ENCODE peak calls at places on chromosomes 11 and 22, in four cellular contexts. H, S, M and L are unnamed samples. For H3K4me1, the result is how much of the 10 kb centered on the place peaks cover.

GRCh38 chr11:12862761-12863469 is 146.2 kb upstream of the RASSF10 start:
- DNase-seq in H (no peak), S (no peak), M (no peak), L (peak)

GRCh38 chr11:113877673-113878060 is 2.3 kb upstream of the USP28 start:
- DNase-seq in H (no peak), S (no peak), M (no peak), L (no peak)

GRCh38 chr11:57413681-57414080 is 13.2 kb downstream of the SLC43A3 start:
- DNase-seq in S (no peak), H (no peak), M (no peak), L (no peak)

GRCh38 chr11:27255447-27255828 is 107.6 kb downstream of the CCDC34 start:
- DNase-seq in M (no peak), H (no peak), S (no peak), L (no peak)

GRCh38 chr11:63242089-63242762 is 1.2 kb downstream of the SLC22A25 start:
- DNase-seq in M (no peak), H (no peak), S (no peak), L (no peak)

GRCh38 chr22:25878933-25879332 is 136.9 kb downstream of the MYO18B start:
- DNase-seq in M (no peak), S (no peak), H (no peak), L (no peak)

GRCh38 chr22:39518996-39519680 is 1.2 kb upstream of the ATF4 start:
- DNase-seq in S (no peak), H (no peak), M (no peak), L (no peak)

GRCh38 chr11:66859686-66860448 is 3.0 kb downstream of the LRFN4 start:
- DNase-seq in S (no peak), H (no peak), M (peak), L (no peak)

GRCh38 chr22:26226538-26227297 is 57.5 kb downstream of the SEZ6L start:
- DNase-seq in H (no peak), S (no peak), M (no peak), L (no peak)

GRCh38 chr22:46737105-46737975 is 712 bp downstream of the CERK start:
- DNase-seq in M (no peak), H (no peak), S (peak), L (no peak)

GRCh38 chr11:68997995-68998348 is 15.1 kb downstream of the MRGPRF start:
- DNase-seq in S (no peak), H (no peak), M (no peak), L (no peak)

GRCh38 chr11:43515090-43515489 is 156.4 kb downstream of the TTC17 start:
- DNase-seq in M (no peak), S (no peak), H (no peak), L (no peak)

GRCh38 chr11:57903441-57904123 is 120.1 kb upstream of the OR9Q1 start:
- DNase-seq in S (no peak), H (peak), M (no peak), L (peak)

GRCh38 chr11:65205602-65205967 is 23.9 kb downstream of the CAPN1 start:
- DNase-seq in M (no peak), S (no peak), H (peak), L (no peak)

GRCh38 chr22:22067192-22067591 is 84.6 kb upstream of the TOP3B start:
- DNase-seq in H (no peak), M (no peak), S (no peak), L (no peak)

GRCh38 chr11:118176400-118177134 is at the start of gene SCN2B:
- DNase-seq in S (no peak), H (no peak), M (no peak), L (no peak)
- TF ChIP-seq CTCF in S (no peak), H (no peak), M (no peak), L (no peak)

GRCh38 chr22:24503137-24503850 is 8.2 kb downstream of the UPB1 start:
- DNase-seq in H (peak), M (peak), S (peak), L (peak)

GRCh38 chr22:24506802-24507438 is 11.8 kb downstream of the UPB1 start:
- DNase-seq in H (no peak), S (no peak), M (no peak), L (no peak)

GRCh38 chr22:24507742-24508141 is 12.6 kb downstream of the UPB1 start:
- DNase-seq in S (no peak), H (no peak), M (no peak), L (no peak)

GRCh38 chr22:24503851-24504170 is 8.7 kb downstream of the UPB1 start:
- DNase-seq in M (no peak), H (peak), S (no peak), L (no peak)

GRCh38 chr22:24505337-24505736 is 10.2 kb downstream of the UPB1 start:
- DNase-seq in M (no peak), H (peak), S (no peak), L (no peak)
- H3K4me1 ChIP-seq in M (under half), H (under half), S (under half), L (under half)

GRCh38 chr11:101848262-101848661 is 66.5 kb upstream of the CEP126 start:
- DNase-seq in S (no peak), M (no peak), H (no peak), L (no peak)
- TF ChIP-seq CTCF in S (peak), M (peak), H (peak), L (peak)

GRCh38 chr11:61685611-61685955 is 5.4 kb downstream of the DAGLA start:
- DNase-seq in H (no peak), S (no peak), M (no peak), L (no peak)

GRCh38 chr11:61684870-61685610 is 4.8 kb downstream of the DAGLA start:
- DNase-seq in H (no peak), S (no peak), M (no peak), L (no peak)

GRCh38 chr11:61688368-61689163 is 8.4 kb downstream of the DAGLA start:
- DNase-seq in H (peak), M (peak), S (peak), L (peak)

GRCh38 chr11:61687420-61687819 is 7.2 kb downstream of the DAGLA start:
- DNase-seq in M (no peak), H (no peak), S (no peak), L (no peak)

GRCh38 chr11:61686469-61686868 is 6.3 kb downstream of the DAGLA start:
- DNase-seq in H (no peak), S (no peak), M (no peak), L (no peak)
- H3K4me1 ChIP-seq in H (under half), S (under half), M (under half), L (under half)

GRCh38 chr11:93577291-93577690 is 34.1 kb upstream of the SMCO4 start:
- DNase-seq in H (no peak), S (no peak), M (no peak), L (no peak)
- TF ChIP-seq CTCF in H (no peak), S (no peak), M (no peak), L (no peak)

GRCh38 chr22:24427500-24428164 is at the start of gene ADORA2A:
- DNase-seq in M (peak), H (peak), S (no peak), L (no peak)
- H3K4me1 ChIP-seq in M (under half), H (under half), S (under half), L (half or more)

DNA sequence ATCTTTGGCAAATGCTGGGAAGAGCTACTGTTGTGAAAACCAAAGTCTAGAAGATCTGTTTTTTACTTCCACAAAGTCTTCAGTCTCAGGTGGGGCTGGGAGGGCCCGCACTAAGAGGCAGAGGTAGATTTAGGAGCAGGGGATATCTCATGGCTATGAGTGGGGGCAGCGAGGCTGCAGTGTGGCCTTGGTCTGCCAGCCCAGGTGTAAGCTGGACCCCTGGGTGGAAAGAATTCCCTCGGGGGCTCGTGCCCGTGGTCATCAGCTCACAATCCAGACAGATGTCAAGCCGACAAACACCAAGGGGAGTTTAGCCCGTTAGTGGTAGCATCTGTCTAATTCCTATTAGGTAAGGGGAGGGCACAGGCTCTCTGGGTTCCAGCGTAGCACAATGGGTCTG is 9.0 kb downstream of the PKNOX2 start:
- DNase-seq in S (no peak), M (no peak), H (no peak), L (no peak)
- TF ChIP-seq CTCF in S (no peak), M (no peak), H (no peak), L (no peak)

GRCh38 chr11:14308114-14308896 is 50.7 kb downstream of the RRAS2 start:
- DNase-seq in S (no peak), M (no peak), H (no peak), L (no peak)

GRCh38 chr11:14305649-14306048 is 53.3 kb downstream of the RRAS2 start:
- DNase-seq in H (no peak), S (no peak), M (no peak), L (no peak)

GRCh38 chr11:14300661-14301304 is 58.2 kb downstream of the RRAS2 start:
- DNase-seq in H (peak), S (peak), M (peak), L (no peak)

GRCh38 chr11:14306481-14306880 is 52.5 kb downstream of the RRAS2 start:
- DNase-seq in M (no peak), H (no peak), S (no peak), L (no peak)

DNA sequence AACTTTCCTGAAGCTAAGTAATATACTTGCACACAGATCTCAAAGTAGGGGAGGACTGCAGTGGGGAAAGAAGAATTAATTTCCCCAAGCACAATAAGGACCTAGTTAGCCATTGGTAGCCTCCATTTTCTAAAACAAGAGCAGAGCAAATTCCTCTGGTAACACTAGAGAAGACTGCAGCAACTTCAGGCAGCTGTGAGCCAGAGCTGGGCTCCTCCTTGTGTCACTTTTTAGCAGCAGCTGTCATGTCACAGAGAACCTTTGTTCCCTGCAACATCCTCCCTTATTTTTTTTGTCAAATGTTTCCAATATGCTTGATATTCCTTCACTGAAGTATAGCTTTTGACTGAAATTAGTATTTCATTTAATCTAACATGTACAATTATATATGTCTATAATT is 54.4 kb downstream of the RRAS2 start:
- DNase-seq in M (no peak), H (no peak), S (no peak), L (no peak)
- H3K4me1 ChIP-seq in M (under half), H (under half), S (under half), L (under half)